ENCODE peak calls at places on chromosome 11, in seven cellular contexts. H is AG10803, R is lower lobe of right lung, I is astrocyte of the spinal cord, L is thoracic aorta, T is uterus, O is suprapubic skin. W is an unnamed sample.

GRCh38 chr11:119322360-119322739 is 5.4 kb upstream of the MCAM start:
- DNase-seq in I (no peak), L (no peak), T (no peak), R (no peak), O (no peak), H (no peak), W (no peak)

GRCh38 chr11:70111269-70112016 is 33.3 kb downstream of the ANO1 start:
- DNase-seq in R (no peak), I (peak), T (no peak), O (no peak), L (no peak), H (peak), W (peak)

GRCh38 chr11:123690490-123690889 is 36.1 kb upstream of the SCN3B start:
- DNase-seq in L (no peak), R (no peak), H (peak), I (peak), O (no peak), T (no peak), W (no peak)

GRCh38 chr11:117859061-117859460 is 17.4 kb downstream of the FXYD6 start:
- DNase-seq in O (no peak), T (peak), R (no peak), H (no peak), L (no peak), I (no peak), W (no peak)

GRCh38 chr11:114288139-114288538 is 8.1 kb upstream of the NNMT start:
- DNase-seq in R (no peak), L (no peak), T (no peak), H (no peak), I (no peak), O (no peak), W (no peak)

GRCh38 chr11:7977251-7977917 is 9.8 kb upstream of the EIF3F start:
- DNase-seq in T (no peak), L (no peak), I (peak), H (peak), R (no peak), O (no peak), W (peak)

GRCh38 chr11:102733232-102733875 is 8.6 kb upstream of the MMP8 start:
- DNase-seq in T (no peak), R (peak), H (peak), L (no peak), O (no peak), I (peak), W (no peak)

GRCh38 chr11:76823481-76824028 is 37.2 kb upstream of the ACER3 start:
- DNase-seq in I (peak), R (no peak), H (peak), T (no peak), L (no peak), O (no peak), W (no peak)

GRCh38 chr11:76159983-76160661 is 46.2 kb downstream of the WNT11 start:
- DNase-seq in T (no peak), I (no peak), O (no peak), L (no peak), H (no peak), R (peak), W (no peak)

GRCh38 chr11:67356867-67357561 is 3.7 kb upstream of the POLD4 start:
- DNase-seq in H (peak), R (peak), I (peak), O (no peak), T (peak), L (no peak), W (peak)

GRCh38 chr11:69213315-69213714 is 57.6 kb downstream of the SMIM38 start:
- DNase-seq in T (no peak), O (no peak), I (no peak), L (no peak), H (no peak), R (no peak), W (no peak)

GRCh38 chr11:123302751-123303195 is 107.7 kb upstream of the CLMP start:
- DNase-seq in R (no peak), H (peak), L (no peak), I (peak), T (no peak), O (no peak), W (no peak)

GRCh38 chr11:67345247-67345948 is 7.9 kb downstream of the POLD4 start:
- DNase-seq in T (no peak), H (no peak), I (no peak), O (no peak), R (no peak), L (no peak), W (no peak)

GRCh38 chr11:65506316-65506769 is 7.5 kb downstream of the MALAT1 start:
- DNase-seq in I (no peak), L (no peak), T (no peak), H (no peak), O (peak), R (no peak), W (no peak)

GRCh38 chr11:46362146-46363030 is 15.1 kb downstream of the DGKZ start:
- DNase-seq in H (no peak), T (no peak), R (no peak), O (no peak), I (no peak), L (no peak), W (no peak)
- H3K4me3 ChIP-seq in H (no peak), T (no peak), R (peak), O (peak), I (no peak), L (peak), W (no peak)

GRCh38 chr11:78459738-78460137 is 42.1 kb upstream of the GAB2 start:
- DNase-seq in L (no peak), I (no peak), O (no peak), R (no peak), H (no peak), T (no peak), W (no peak)
- H3K4me3 ChIP-seq in L (no peak), I (no peak), O (no peak), R (no peak), H (no peak), T (no peak), W (no peak)

GRCh38 chr11:111539426-111540113 is 950 bp upstream of the LAYN start:
- DNase-seq in T (no peak), H (no peak), I (no peak), L (no peak), R (no peak), O (no peak), W (no peak)

GRCh38 chr11:111542606-111543275 is 2.2 kb downstream of the LAYN start:
- DNase-seq in I (no peak), T (no peak), R (no peak), H (no peak), O (no peak), L (no peak), W (no peak)

GRCh38 chr11:111541209-111542061 is 915 bp downstream of the LAYN start:
- DNase-seq in R (peak), H (peak), O (peak), L (peak), T (peak), I (peak), W (peak)

GRCh38 chr11:111540114-111540920 is at the start of gene LAYN:
- DNase-seq in R (peak), O (peak), H (peak), T (peak), L (peak), I (peak), W (no peak)

GRCh38 chr11:111540921-111541208 is 345 bp downstream of the LAYN start:
- DNase-seq in O (no peak), I (no peak), H (no peak), T (no peak), R (no peak), L (no peak), W (no peak)
- H3K4me3 ChIP-seq in O (peak), I (peak), H (peak), T (peak), R (peak), L (peak), W (peak)

GRCh38 chr11:104967493-104968364 is 645 bp downstream of the CASP4 start:
- DNase-seq in L (no peak), T (no peak), O (no peak), H (no peak), R (no peak), I (peak), W (no peak)
- H3K4me3 ChIP-seq in L (peak), T (peak), O (peak), H (peak), R (peak), I (peak), W (peak)

GRCh38 chr11:111367411-111368284 is 11.4 kb downstream of the POU2AF1 start:
- DNase-seq in I (no peak), T (no peak), H (no peak), R (no peak), L (no peak), O (no peak), W (no peak)
- H3K4me3 ChIP-seq in I (no peak), T (no peak), H (no peak), R (no peak), L (no peak), O (no peak), W (no peak)

GRCh38 chr11:9379046-9379445 is 5.4 kb upstream of the IPO7 start:
- DNase-seq in T (no peak), O (no peak), R (no peak), L (no peak), I (no peak), H (no peak), W (no peak)
- H3K4me3 ChIP-seq in T (no peak), O (no peak), R (no peak), L (no peak), I (no peak), H (no peak), W (no peak)

DNA sequence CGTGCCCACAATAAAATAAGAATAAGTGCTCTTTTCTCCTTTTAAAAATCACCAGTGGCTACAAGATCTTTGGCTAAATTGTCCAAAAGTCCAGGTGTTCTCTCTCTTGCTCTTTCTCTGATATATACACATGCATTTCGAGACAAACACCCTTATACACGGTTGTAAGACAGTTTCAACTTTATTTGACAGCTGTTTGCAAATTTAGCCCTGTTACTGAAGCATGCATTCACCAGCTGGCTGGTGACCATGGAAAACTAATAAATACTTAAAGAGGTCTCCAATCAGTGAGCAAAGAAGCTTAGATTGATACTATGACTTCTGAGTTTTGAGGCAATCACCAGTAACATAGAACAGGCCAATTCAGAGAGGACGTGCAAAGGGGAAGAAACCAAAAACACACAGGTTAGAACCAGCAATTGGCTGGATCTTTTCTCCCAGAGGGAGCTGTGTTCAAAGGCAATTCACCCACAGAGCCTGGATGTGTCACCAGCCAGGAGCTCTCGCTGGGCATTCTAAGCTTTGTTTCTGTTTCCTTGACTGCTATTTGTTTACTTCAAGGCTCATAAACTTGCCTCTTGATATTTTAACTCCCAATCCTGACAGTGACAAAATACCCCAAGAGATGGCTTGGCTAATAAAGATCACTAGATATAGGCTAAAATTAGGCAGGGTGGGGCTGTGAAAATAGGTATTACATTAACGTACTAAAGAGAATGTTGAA is 113.5 kb upstream of the MTMR2 start:
- DNase-seq in O (no peak), I (peak), R (no peak), L (no peak), H (peak), T (no peak), W (no peak)
- H3K4me3 ChIP-seq in O (no peak), I (no peak), R (no peak), L (no peak), H (peak), T (no peak), W (no peak)